ENCODE peak calls at places on chromosome 5, in five cellular contexts. L, K, O, F and W are unnamed samples.

GRCh38 chr5:32848120-32848519 is 137.0 kb downstream of the NPR3 start:
- DNase-seq in F (no peak), K (no peak), O (no peak), L (no peak), W (no peak)

GRCh38 chr5:159786901-159787691 is 129.2 kb upstream of the ADRA1B start:
- DNase-seq in F (peak; percentile 98), O (no peak), L (no peak), K (no peak), W (peak; percentile 50)

GRCh38 chr5:179841621-179842020 is 17.0 kb downstream of the MRNIP start:
- DNase-seq in O (no peak), K (no peak), F (no peak), L (no peak), W (no peak)

GRCh38 chr5:90682278-90682677 is 123.7 kb downstream of the ADGRV1 start:
- DNase-seq in F (no peak), K (no peak), O (no peak), L (no peak), W (no peak)

GRCh38 chr5:168346417-168346816 is 55.0 kb downstream of the WWC1 start:
- DNase-seq in F (no peak), O (no peak), K (peak; percentile 84), L (no peak), W (no peak)

GRCh38 chr5:11650936-11651335 is 253.3 kb downstream of the CTNND2 start:
- DNase-seq in K (no peak), F (no peak), L (no peak), O (no peak), W (no peak)

GRCh38 chr5:168165977-168166376 is 125.5 kb upstream of the WWC1 start:
- DNase-seq in L (no peak), F (no peak), O (no peak), K (no peak), W (no peak)

GRCh38 chr5:107535849-107536248 is 134.9 kb downstream of the EFNA5 start:
- DNase-seq in L (no peak), K (no peak), F (no peak), O (no peak), W (no peak)

GRCh38 chr5:32089146-32090000 is 84.7 kb downstream of the GOLPH3 start:
- DNase-seq in F (no peak), K (no peak), O (no peak), L (no peak), W (no peak)

GRCh38 chr5:57435701-57436134 is 46.9 kb downstream of the ACTBL2 start:
- DNase-seq in L (no peak), F (peak; percentile 84), K (peak; percentile 60), O (no peak), W (peak; percentile 98)

GRCh38 chr5:93578179-93578812 is 2.7 kb downstream of the NR2F1-AS1 start:
- DNase-seq in O (no peak), K (no peak), L (no peak), F (peak; percentile 82), W (no peak)

GRCh38 chr5:150278916-150279315 is 10.7 kb downstream of the CAMK2A start:
- DNase-seq in O (no peak), L (no peak), F (peak; percentile 58), K (no peak), W (peak; percentile 58)

GRCh38 chr5:124740991-124741583 is 5.4 kb downstream of the ZNF608 start:
- DNase-seq in L (no peak), F (peak; percentile 82), K (no peak), O (no peak), W (peak; percentile 68)

GRCh38 chr5:75965292-75965691 is 117.9 kb upstream of the SV2C start:
- DNase-seq in F (no peak), L (no peak), K (no peak), O (peak; percentile 16), W (no peak)

GRCh38 chr5:31225118-31225517 is 31.6 kb downstream of the CDH6 start:
- DNase-seq in L (no peak), O (no peak), F (peak; percentile 18), K (no peak), W (peak; percentile 4)

GRCh38 chr5:177355162-177355867 is 2.4 kb upstream of the RGS14 start:
- DNase-seq in F (no peak), K (no peak), O (no peak), L (no peak), W (no peak)

GRCh38 chr5:41637424-41637823 is 127.0 kb upstream of the PLCXD3 start:
- DNase-seq in K (no peak), O (no peak), F (no peak), L (no peak), W (no peak)

GRCh38 chr5:150068472-150068871 is 17.9 kb downstream of the CSF1R start:
- DNase-seq in K (peak; percentile 22), L (no peak), O (no peak), F (no peak), W (no peak)

GRCh38 chr5:39714036-39714698 is 289.4 kb upstream of the DAB2 start:
- DNase-seq in L (no peak), O (peak; percentile 62), K (peak; percentile 61), F (peak; percentile 81), W (peak; percentile 76)

GRCh38 chr5:98455660-98456059 is 317.8 kb upstream of the RGMB start:
- DNase-seq in F (peak; percentile 18), K (no peak), O (no peak), L (no peak), W (no peak)

GRCh38 chr5:160970605-160971191 is 118.7 kb upstream of the ATP10B start:
- DNase-seq in K (no peak), L (no peak), F (peak; percentile 1), O (no peak), W (no peak)

DNA sequence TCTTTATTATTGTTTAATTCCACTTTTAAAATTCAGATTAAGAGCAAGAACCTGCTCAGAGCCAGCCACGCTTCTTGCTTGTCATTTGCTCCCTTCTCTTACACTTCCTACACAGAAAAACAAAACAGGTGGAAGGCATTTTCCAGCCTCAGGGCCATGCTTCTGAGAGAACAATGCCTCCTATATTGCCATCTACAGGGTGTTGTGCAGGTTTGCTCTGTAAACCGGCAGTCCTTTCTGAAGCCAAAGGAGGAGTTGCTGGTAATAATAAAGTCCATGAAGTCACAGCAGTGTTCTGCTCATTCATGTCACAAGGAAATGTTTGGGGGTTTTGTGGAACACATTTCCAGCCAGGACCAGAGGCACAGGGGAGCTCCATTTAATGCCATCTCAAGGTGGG is 16.1 kb upstream of the PRLR start:
- DNase-seq in K (no peak), L (no peak), O (no peak), F (no peak), W (no peak)
- TF ChIP-seq CTCF in K (no peak), L (no peak), O (no peak), F (no peak), W (peak; percentile 25)

DNA sequence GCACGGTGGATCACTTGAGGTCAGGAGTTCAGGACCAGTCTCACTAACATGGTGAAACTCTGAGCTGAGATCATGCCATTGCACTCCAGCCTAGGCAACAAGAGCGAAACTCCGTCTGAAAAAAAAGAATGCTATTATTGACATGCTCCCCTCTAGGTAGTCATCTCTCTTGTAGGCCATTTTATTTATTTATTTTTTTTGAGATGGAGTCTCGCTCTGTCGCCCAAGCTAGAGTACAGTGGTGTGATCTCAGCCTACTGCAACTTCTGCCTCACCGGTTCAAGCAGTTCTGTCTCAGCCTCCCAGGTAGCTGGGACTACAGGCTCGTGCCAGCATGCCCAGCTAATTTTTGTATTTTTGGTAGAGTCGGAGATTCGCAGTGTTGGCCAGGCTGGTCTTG is 20.6 kb upstream of the NIM1K start:
- DNase-seq in L (no peak), O (no peak), K (no peak), F (no peak), W (no peak)
- TF ChIP-seq CTCF in L (no peak), O (no peak), K (no peak), F (no peak), W (no peak)

GRCh38 chr5:127875235-127876021 is 172.2 kb downstream of the CCDC192 start:
- DNase-seq in L (no peak), O (peak; percentile 90), F (peak; percentile 78), K (peak; percentile 84), W (no peak)
- TF ChIP-seq CTCF in L (peak; percentile 60), O (peak; percentile 58), F (peak; percentile 28), K (peak; percentile 42), W (peak; percentile 13)

GRCh38 chr5:139549162-139549894 is 11.8 kb upstream of the UBE2D2 start:
- DNase-seq in K (no peak), O (no peak), F (no peak), L (no peak), W (no peak)

GRCh38 chr5:139543423-139543991 is 17.6 kb upstream of the UBE2D2 start:
- DNase-seq in L (no peak), O (peak; percentile 83), F (peak; percentile 25), K (no peak), W (no peak)
- TF ChIP-seq CTCF in L (no peak), O (peak; percentile 65), F (peak; percentile 15), K (no peak), W (peak; percentile 10)

GRCh38 chr5:148383564-148384388 is at the start of gene FBXO38:
- DNase-seq in O (peak; percentile 97), F (peak; percentile 96), L (peak; percentile 97), K (peak; percentile 96), W (peak; percentile 94)
- TF ChIP-seq CTCF in O (peak; percentile 15), F (no peak), L (peak; percentile 11), K (no peak), W (peak; percentile 3)